ENCODE peak calls at places on chromosome 15, in six cellular contexts. O, K, L, P, F and A are unnamed samples.

GRCh38 chr15:99059010-99059981 is 45.6 kb upstream of the SYNM start:
- DNase-seq in O (peak; percentile 89), K (peak; percentile 93), L (no peak), P (no peak), F (no peak), A (peak; percentile 84)

GRCh38 chr15:77013786-77014136 is 18.8 kb downstream of the PSTPIP1 start:
- DNase-seq in O (peak; percentile 46), K (no peak), L (no peak), P (peak; percentile 72), F (no peak), A (no peak)

GRCh38 chr15:69818529-69818928 is 279.2 kb downstream of the TLE3 start:
- DNase-seq in O (no peak), K (no peak), L (no peak), P (no peak), F (no peak), A (no peak)

GRCh38 chr15:48046813-48047483 is 73.8 kb upstream of the SLC24A5 start:
- DNase-seq in O (no peak), K (no peak), L (no peak), P (no peak), F (no peak), A (no peak)

GRCh38 chr15:65033659-65034269 is 4.3 kb upstream of the MTFMT start:
- DNase-seq in O (no peak), K (no peak), L (no peak), P (peak; percentile 74), F (no peak), A (no peak)

GRCh38 chr15:90046846-90047481 is 45.8 kb downstream of the ZNF710 start:
- DNase-seq in O (peak; percentile 66), K (no peak), L (no peak), P (peak; percentile 93), F (no peak), A (no peak)

GRCh38 chr15:63322541-63322940 is 45.1 kb downstream of the APH1B start:
- DNase-seq in O (no peak), K (no peak), L (no peak), P (peak; percentile 39), F (no peak), A (peak; percentile 19)

GRCh38 chr15:88258021-88258641 is 1.6 kb upstream of the NTRK3 start:
- DNase-seq in O (no peak), K (no peak), L (no peak), P (peak; percentile 47), F (no peak), A (no peak)

GRCh38 chr15:82767163-82767829 is 38.6 kb downstream of the FSD2 start:
- DNase-seq in O (no peak), K (no peak), L (no peak), P (no peak), F (no peak), A (no peak)

GRCh38 chr15:62847900-62848489 is 194.6 kb upstream of the TPM1 start:
- DNase-seq in O (peak; percentile 86), K (peak; percentile 76), L (no peak), P (peak; percentile 84), F (peak; percentile 67), A (peak; percentile 69)

GRCh38 chr15:52228928-52229327 is 37.7 kb upstream of the GNB5 start:
- DNase-seq in O (no peak), K (no peak), L (peak; percentile 20), P (peak; percentile 80), F (no peak), A (no peak)

GRCh38 chr15:25777047-25777446 is 86.1 kb downstream of the ATP10A start:
- DNase-seq in O (no peak), K (no peak), L (no peak), P (no peak), F (no peak), A (no peak)

GRCh38 chr15:100043732-100044131 is 298.0 kb downstream of the ADAMTS17 start:
- DNase-seq in O (no peak), K (no peak), L (no peak), P (no peak), F (no peak), A (no peak)

GRCh38 chr15:53588773-53589172 is 170.7 kb downstream of the WDR72 start:
- DNase-seq in O (no peak), K (no peak), L (no peak), P (no peak), F (no peak), A (no peak)

GRCh38 chr15:34647569-34648334 is 64.3 kb upstream of the GOLGA8B start:
- DNase-seq in O (no peak), K (no peak), L (no peak), P (no peak), F (no peak), A (no peak)

DNA sequence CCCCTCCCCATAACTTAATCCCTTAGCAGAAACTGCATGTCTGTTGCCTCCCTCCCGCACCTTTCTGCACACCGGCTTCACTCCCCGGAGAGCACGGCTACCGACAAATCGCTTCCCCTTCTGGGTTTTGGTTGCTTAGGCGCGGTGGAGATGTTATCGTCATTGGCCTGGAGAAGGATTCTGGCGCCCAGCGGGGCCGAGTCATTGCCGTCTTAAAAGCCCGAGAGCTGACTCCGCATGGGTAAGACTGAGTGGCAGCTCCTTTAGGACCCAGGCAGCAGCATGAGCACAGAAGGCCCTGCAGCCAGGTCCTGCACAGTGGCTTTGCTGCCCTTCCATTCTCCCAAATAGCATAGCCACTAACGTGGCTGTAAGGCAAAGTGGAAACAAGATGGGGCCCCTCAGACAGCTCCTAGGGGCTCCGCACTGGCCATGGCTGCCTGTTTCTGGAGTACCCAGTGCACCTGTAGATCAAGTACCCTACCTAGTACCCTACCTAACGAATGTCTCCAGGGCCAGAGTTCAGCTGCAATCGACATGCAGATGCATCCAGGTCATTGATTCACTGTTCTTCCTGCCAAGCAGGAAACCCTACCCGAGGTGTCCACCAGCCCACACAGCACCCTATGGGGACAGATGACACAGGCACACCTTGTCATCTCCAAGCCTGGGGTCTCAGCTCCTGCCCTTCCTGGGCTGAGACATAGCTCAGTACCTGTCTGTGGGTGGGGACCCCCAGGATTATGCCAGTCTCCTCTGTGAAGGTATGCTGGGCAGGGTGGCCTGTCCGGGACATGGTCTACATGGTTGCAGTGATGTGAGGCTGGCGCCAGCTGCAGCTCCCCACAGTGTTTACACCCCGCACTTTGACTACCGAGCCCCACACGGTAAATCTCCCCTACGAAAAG is 147.6 kb downstream of the LRRK1 start:
- DNase-seq in O (no peak), K (no peak), L (no peak), P (no peak), F (no peak), A (no peak)
- H3K36me3 ChIP-seq in O (peaks cover 18% of the 10 kb centered on the region), K (no peaks in the 10 kb centered on the region), L (peaks cover 62% of the 10 kb centered on the region), P (peaks cover 78% of the 10 kb centered on the region), F (peaks cover 4% of the 10 kb centered on the region), A (no peaks in the 10 kb centered on the region)

GRCh38 chr15:56126409-56126808 is 117.3 kb downstream of the RFX7 start:
- DNase-seq in O (no peak), K (no peak), L (no peak), P (no peak), F (no peak), A (no peak)

GRCh38 chr15:56128081-56128480 is 115.6 kb downstream of the RFX7 start:
- DNase-seq in O (no peak), K (no peak), L (no peak), P (no peak), F (no peak), A (no peak)

DNA sequence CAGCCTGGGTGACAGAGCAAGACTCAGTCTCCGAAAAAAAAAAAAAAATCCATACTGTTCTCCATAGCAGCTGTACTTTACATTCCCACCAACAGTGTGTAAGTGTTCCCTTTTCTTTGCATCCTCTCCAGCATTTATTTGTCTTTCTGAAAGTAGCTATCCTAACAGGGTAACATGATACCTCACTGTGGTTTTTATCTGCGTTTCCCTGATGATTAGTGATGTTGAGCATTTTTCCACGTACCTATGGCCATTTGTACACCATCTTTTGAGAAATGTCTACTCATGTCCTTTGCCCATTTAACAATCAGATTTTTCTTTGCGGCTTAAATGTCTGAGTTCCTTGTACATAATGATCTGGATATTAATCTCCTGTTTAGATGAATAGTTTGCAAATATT is 119.3 kb downstream of the RFX7 start:
- DNase-seq in O (no peak), K (no peak), L (no peak), P (no peak), F (no peak), A (no peak)
- H3K36me3 ChIP-seq in O (no peaks in the 10 kb centered on the region), K (no peaks in the 10 kb centered on the region), L (peaks cover 61% of the 10 kb centered on the region), P (peaks cover 80% of the 10 kb centered on the region), F (peaks cover 23% of the 10 kb centered on the region), A (no peaks in the 10 kb centered on the region)

GRCh38 chr15:28111552-28111951 is 12.4 kb upstream of the OCA2 start:
- DNase-seq in O (no peak), K (no peak), L (no peak), P (no peak), F (peak; percentile 72), A (no peak)
- H3K36me3 ChIP-seq in O (peaks cover 59% of the 10 kb centered on the region), K (no peaks in the 10 kb centered on the region), L (peaks cover 61% of the 10 kb centered on the region), P (peaks cover 6% of the 10 kb centered on the region), F (peaks cover 52% of the 10 kb centered on the region), A (no peaks in the 10 kb centered on the region)

GRCh38 chr15:84575493-84575892 is 25.3 kb upstream of the ZSCAN2 start:
- DNase-seq in O (no peak), K (no peak), L (no peak), P (no peak), F (no peak), A (no peak)
- H3K36me3 ChIP-seq in O (no peaks in the 10 kb centered on the region), K (no peaks in the 10 kb centered on the region), L (no peaks in the 10 kb centered on the region), P (no peaks in the 10 kb centered on the region), F (no peaks in the 10 kb centered on the region), A (no peaks in the 10 kb centered on the region)

DNA sequence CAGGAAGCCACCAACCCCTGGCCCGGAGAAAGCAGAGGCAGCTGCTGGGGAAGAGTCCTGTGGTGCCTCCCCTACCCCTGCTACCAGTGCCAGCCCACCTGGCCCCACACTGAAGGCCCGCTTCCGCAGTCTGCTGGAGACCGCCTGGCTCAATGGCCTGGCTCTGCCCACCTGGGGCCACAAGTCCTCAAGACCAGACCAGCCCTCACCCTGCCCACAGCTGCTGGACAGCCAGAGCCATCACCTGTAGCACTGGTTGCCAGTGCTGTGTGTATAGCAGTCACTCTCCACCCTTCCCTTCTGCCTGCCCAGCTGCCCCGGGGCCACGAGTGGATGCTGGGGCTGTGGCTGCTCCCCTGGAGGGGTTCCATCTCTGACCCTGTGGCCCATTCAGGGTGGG is 9.2 kb downstream of the C15orf39 start:
- DNase-seq in O (no peak), K (no peak), L (no peak), P (no peak), F (no peak), A (no peak)
- H3K36me3 ChIP-seq in O (peaks cover 60% of the 10 kb centered on the region), K (no peaks in the 10 kb centered on the region), L (peaks cover 90% of the 10 kb centered on the region), P (peaks cover 12% of the 10 kb centered on the region), F (peaks cover 74% of the 10 kb centered on the region), A (no peaks in the 10 kb centered on the region)